ENCODE peak calls at places on chromosomes 4 and X, in ten cellular contexts. J is mammary epithelial cell, Y is hepatocyte, Q is prostate gland, L is A549, P is spleen, R is ovary, O is heart right ventricle, K is lower lobe of right lung, M is AG10803. S is an unnamed sample.
A peak's percentile ranks its signal among the peaks of the same experiment; 100 is the strongest.

GRCh38 chr4:78704981-78705757 is 71.0 kb upstream of the BMP2K start:
- DNase-seq in J (peak; percentile 58), Y (peak; percentile 38), Q (no peak), L (no peak), P (no peak), R (no peak), O (peak; percentile 13), K (no peak), M (peak; percentile 51), S (no peak)

GRCh38 chrX:120207009-120207610 is 43.5 kb upstream of the ZBTB33 start:
- DNase-seq in J (no peak), Y (no peak), Q (no peak), L (no peak), P (no peak), R (no peak), O (no peak), K (no peak), M (no peak), S (no peak)

GRCh38 chr4:74624351-74625151 is 169.8 kb downstream of the BTC start:
- DNase-seq in J (peak; percentile 88), Y (peak; percentile 59), Q (no peak), L (peak; percentile 32), P (no peak), R (no peak), O (no peak), K (no peak), M (peak; percentile 64), S (no peak)

GRCh38 chrX:65635824-65636223 is 31.6 kb upstream of the MSN start:
- DNase-seq in J (no peak), Y (no peak), Q (no peak), L (no peak), P (no peak), R (no peak), O (no peak), K (no peak), M (no peak), S (no peak)

GRCh38 chrX:153351981-153352380 is 18.0 kb downstream of the ZNF275 start:
- DNase-seq in J (no peak), Y (no peak), Q (no peak), L (no peak), P (no peak), R (no peak), O (no peak), K (no peak), M (no peak), S (no peak)

GRCh38 chrX:154490021-154490413 is 412 bp downstream of the SLC10A3 start:
- DNase-seq in J (peak; percentile 34), Y (peak; percentile 45), Q (no peak), L (peak; percentile 31), P (no peak), R (peak; percentile 74), O (no peak), K (no peak), M (peak; percentile 43), S (no peak)

GRCh38 chr4:152896819-152897218 is 39.3 kb upstream of the FHDC1 start:
- DNase-seq in J (no peak), Y (no peak), Q (no peak), L (no peak), P (no peak), R (no peak), O (no peak), K (no peak), M (peak; percentile 66), S (no peak)

GRCh38 chr4:115234405-115235093 is 121.1 kb upstream of the NDST4 start:
- DNase-seq in J (peak; percentile 16), Y (peak; percentile 24), Q (no peak), L (no peak), P (no peak), R (no peak), O (no peak), K (no peak), M (no peak), S (no peak)

GRCh38 chr4:83170952-83171399 is 56.4 kb upstream of the PLAC8 start:
- DNase-seq in J (peak; percentile 19), Y (no peak), Q (no peak), L (no peak), P (no peak), R (no peak), O (no peak), K (no peak), M (no peak), S (no peak)

GRCh38 chr4:167023359-167023925 is 210.9 kb downstream of the SPOCK3 start:
- DNase-seq in J (peak; percentile 24), Y (no peak), Q (no peak), L (no peak), P (no peak), R (no peak), O (no peak), K (no peak), M (no peak), S (no peak)

GRCh38 chr4:3202836-3203820 is 45.8 kb upstream of the MSANTD1 start:
- DNase-seq in J (no peak), Y (no peak), Q (no peak), L (no peak), P (no peak), R (peak; percentile 33), O (no peak), K (no peak), M (peak; percentile 52), S (peak; percentile 38)

GRCh38 chr4:31169851-31170250 is 449.7 kb downstream of the PCDH7 start:
- DNase-seq in J (no peak), Y (no peak), Q (no peak), L (no peak), P (no peak), R (no peak), O (no peak), K (no peak), M (no peak), S (no peak)

GRCh38 chr4:1852904-1853623 is 2.9 kb downstream of the LETM1 start:
- DNase-seq in J (no peak), Y (no peak), Q (no peak), L (no peak), P (no peak), R (no peak), O (no peak), K (no peak), M (no peak), S (no peak)

GRCh38 chrX:42943051-42943450 is 165.1 kb upstream of the PPP1R2C start:
- DNase-seq in J (no peak), Y (no peak), Q (no peak), L (no peak), P (no peak), R (no peak), O (no peak), K (no peak), M (no peak), S (no peak)

GRCh38 chr4:21780158-21780557 is 168.4 kb downstream of the KCNIP4 start:
- DNase-seq in J (peak; percentile 40), Y (no peak), Q (no peak), L (no peak), P (no peak), R (no peak), O (no peak), K (no peak), M (no peak), S (no peak)

GRCh38 chrX:68498044-68498507 is 775 bp upstream of the YIPF6 start:
- DNase-seq in J (no peak), Y (no peak), Q (no peak), L (peak; percentile 25), P (no peak), R (no peak), O (no peak), K (no peak), M (peak; percentile 40), S (no peak)

GRCh38 chr4:153465145-153465544 is 1.0 kb upstream of the TMEM131L start:
- DNase-seq in J (no peak), Y (no peak), Q (no peak), L (no peak), P (no peak), R (no peak), O (no peak), K (no peak), M (no peak), S (no peak)

GRCh38 chrX:111360839-111361238 is 51.2 kb downstream of the DCX start:
- DNase-seq in J (no peak), Y (no peak), Q (no peak), L (no peak), P (no peak), R (no peak), O (no peak), K (no peak), M (no peak), S (no peak)

DNA sequence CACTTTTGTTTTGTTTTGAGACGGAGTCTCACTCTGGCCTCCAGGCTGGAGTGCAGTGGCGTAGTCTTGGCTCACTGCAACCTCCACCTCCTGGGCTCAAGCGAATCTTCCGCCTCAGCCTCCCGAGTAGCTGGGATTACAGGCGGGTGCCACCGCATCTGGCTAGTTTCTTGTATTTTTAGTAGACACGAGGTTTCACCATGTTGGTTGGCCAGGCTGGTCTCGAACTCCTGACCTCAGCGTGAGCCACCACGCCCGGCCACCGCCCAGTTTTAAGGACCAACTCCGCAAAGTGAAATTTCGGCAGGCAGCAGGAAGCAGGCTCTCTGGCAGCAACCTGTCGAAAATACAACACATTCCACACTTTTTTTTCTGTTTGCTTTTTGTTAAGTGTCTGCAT is 13.4 kb downstream of the DHRSX start:
- DNase-seq in J (no peak), Y (no peak), Q (no peak), L (no peak), P (peak; percentile 51), R (no peak), O (no peak), K (no peak), M (no peak), S (no peak)
- H3K4me3 ChIP-seq in J (no peak overlapping the region), Y (no peak overlapping the region), Q (no peak overlapping the region), L (no peak overlapping the region), P (no peak overlapping the region), R (no peak overlapping the region), O (no peak overlapping the region), K (no peak overlapping the region), M (no peak overlapping the region), S (no peak overlapping the region)

GRCh38 chr4:150012851-150013360 is 65.3 kb upstream of the DCLK2 start:
- DNase-seq in J (no peak), Y (no peak), Q (no peak), L (no peak), P (no peak), R (no peak), O (no peak), K (no peak), M (no peak), S (no peak)
- TF ChIP-seq CTCF in J (no peak), Y (no peak), Q (no peak), L (no peak), P (no peak), R (no peak), O (no peak), K (no peak), M (no peak), S (no peak)

GRCh38 chr4:154485127-154485773 is 6.3 kb downstream of the DCHS2 start:
- DNase-seq in J (no peak), Y (no peak), Q (no peak), L (no peak), P (no peak), R (no peak), O (no peak), K (no peak), M (no peak), S (no peak)
- H3K4me3 ChIP-seq in J (no peak overlapping the region), Y (no peak overlapping the region), Q (no peak overlapping the region), L (no peak overlapping the region), P (no peak overlapping the region), R (no peak overlapping the region), O (no peak overlapping the region), K (no peak overlapping the region), M (no peak overlapping the region), S (no peak overlapping the region)

DNA sequence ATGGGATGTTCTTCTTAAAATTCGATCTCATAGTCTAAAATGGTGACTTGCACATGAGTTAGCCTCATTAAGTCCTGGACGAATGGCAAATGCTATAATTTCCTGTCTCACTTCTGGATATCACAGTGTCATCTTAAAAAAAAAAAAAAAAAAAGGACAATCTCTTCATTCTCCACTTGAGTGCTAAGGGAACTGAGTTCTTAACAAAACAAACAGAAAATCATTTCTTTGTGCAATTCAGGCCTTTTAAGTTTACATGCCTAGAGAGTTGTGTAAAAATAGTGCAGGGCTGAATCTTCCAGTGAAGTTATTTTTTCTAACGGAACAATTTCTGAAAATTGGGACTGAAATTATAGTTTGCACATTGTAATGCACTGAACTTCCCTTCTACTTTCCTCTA is 122.8 kb upstream of the FAT1 start:
- DNase-seq in J (no peak), Y (no peak), Q (no peak), L (no peak), P (no peak), R (no peak), O (no peak), K (no peak), M (no peak), S (no peak)
- TF ChIP-seq CTCF in J (no peak), Y (no peak), Q (no peak), L (no peak), P (no peak), R (no peak), O (no peak), K (no peak), M (no peak), S (no peak)